ENCODE peak calls at places on chromosomes 12 and 14, in five cellular contexts. R, N, H, Z and P are unnamed samples.
A peak's percentile ranks its signal among the peaks of the same experiment; 100 is the strongest.

GRCh38 chr12:109795023-109795422 is 38.2 kb downstream of the TRPV4 start:
- DNase-seq in H (no peak), N (no peak), Z (no peak), R (peak; percentile 66), P (no peak)

GRCh38 chr14:58199726-58200479 is at the start of gene ACTR10:
- DNase-seq in H (peak; percentile 69), R (peak; percentile 56), Z (peak; percentile 83), N (peak; percentile 80), P (peak; percentile 57)

GRCh38 chr12:98635657-98636323 is 8.8 kb downstream of the IKBIP start:
- DNase-seq in H (no peak), Z (peak; percentile 12), N (no peak), R (peak; percentile 77), P (peak; percentile 81)

GRCh38 chr12:19299765-19300164 is 139.5 kb upstream of the AEBP2 start:
- DNase-seq in H (no peak), R (peak; percentile 22), N (no peak), Z (peak; percentile 29), P (peak; percentile 85)

GRCh38 chr12:25249951-25250738 is 584 bp downstream of the KRAS start:
- DNase-seq in R (peak; percentile 20), Z (peak; percentile 68), H (peak; percentile 27), N (peak; percentile 54), P (no peak)

GRCh38 chr12:56288705-56289387 is 11.3 kb downstream of the CS start:
- DNase-seq in N (no peak), Z (no peak), R (no peak), H (no peak), P (no peak)

GRCh38 chr14:24818823-24819341 is 184.9 kb upstream of the GZMB start:
- DNase-seq in N (no peak), Z (no peak), H (no peak), R (no peak), P (no peak)

GRCh38 chr12:119682635-119683340 is 14.9 kb downstream of the PRKAB1 start:
- DNase-seq in R (no peak), Z (no peak), N (no peak), H (no peak), P (no peak)

GRCh38 chr12:131578828-131579227 is 132.1 kb upstream of the SFSWAP start:
- DNase-seq in Z (no peak), R (no peak), N (no peak), H (no peak), P (no peak)

GRCh38 chr14:75456069-75457023 is 28.5 kb downstream of the JDP2 start:
- DNase-seq in N (no peak), R (no peak), Z (no peak), H (no peak), P (no peak)

GRCh38 chr12:53485955-53486729 is 13.1 kb downstream of the MAP3K12 start:
- DNase-seq in R (no peak), N (no peak), H (no peak), Z (no peak), P (no peak)

GRCh38 chr14:97802974-97803373 is 1005.8 kb downstream of the VRK1 start:
- DNase-seq in Z (no peak), R (no peak), N (no peak), H (no peak), P (no peak)

GRCh38 chr14:23613242-23614070 is 22.7 kb upstream of the DHRS2 start:
- DNase-seq in Z (no peak), H (no peak), N (no peak), R (no peak), P (no peak)

GRCh38 chr12:563250-563781 is 99.9 kb downstream of the NINJ2 start:
- DNase-seq in H (no peak), Z (no peak), N (no peak), R (no peak), P (no peak)

GRCh38 chr12:111424189-111424792 is 18.6 kb downstream of the SH2B3 start:
- DNase-seq in Z (no peak), N (no peak), H (no peak), R (no peak), P (no peak)
- H3K18ac ChIP-seq in Z (no peak overlapping the region), N (no peak overlapping the region), H (peak overlapping the region; percentile 32), R (no peak overlapping the region), P (no peak overlapping the region)

DNA sequence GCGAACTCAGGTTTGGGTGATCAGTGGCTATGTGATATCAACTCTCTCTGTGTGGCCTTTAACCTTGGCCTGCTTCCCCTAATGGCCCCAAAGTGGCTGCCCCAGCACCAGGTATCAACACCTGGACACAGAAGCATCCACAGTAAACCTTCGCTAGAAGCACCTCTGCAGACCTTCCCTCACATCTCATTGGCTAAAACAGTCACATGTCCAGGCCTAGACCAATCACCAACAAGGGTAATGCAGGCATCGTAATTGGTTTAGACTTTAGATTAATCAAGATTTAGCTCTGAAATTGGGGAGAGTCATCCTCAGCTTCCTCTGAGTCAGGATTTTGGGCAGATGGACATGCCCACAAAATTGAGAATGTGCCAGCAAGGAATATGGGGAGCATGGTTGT is 92.5 kb upstream of the MYL2 start:
- DNase-seq in Z (no peak), H (no peak), R (no peak), N (no peak), P (no peak)
- H3K4me2 ChIP-seq in Z (no peak overlapping the region), H (no peak overlapping the region), R (no peak overlapping the region), N (no peak overlapping the region), P (no peak overlapping the region)

GRCh38 chr12:115870021-115870420 is 407.5 kb downstream of the MED13L start:
- DNase-seq in Z (no peak), N (no peak), H (no peak), R (no peak), P (no peak)
- H3K18ac ChIP-seq in Z (no peak overlapping the region), N (no peak overlapping the region), H (no peak overlapping the region), R (no peak overlapping the region), P (peak overlapping the region; percentile 3)

DNA sequence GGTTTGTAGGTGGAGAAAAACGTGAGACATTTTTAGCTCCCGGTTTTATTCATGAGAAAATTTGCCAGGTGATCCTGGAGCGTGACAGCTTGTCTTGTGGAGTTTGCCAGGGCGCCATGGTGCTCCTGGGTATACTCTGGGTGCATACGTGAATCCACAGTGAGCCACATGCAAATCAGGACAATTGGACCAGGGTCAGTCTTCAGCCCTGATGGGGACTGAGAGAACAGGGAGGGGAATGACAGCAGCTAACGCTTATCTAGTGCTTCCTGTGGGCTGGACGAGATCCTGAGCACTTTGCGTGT is 118.2 kb upstream of the NCOR2 start:
- DNase-seq in Z (no peak), H (no peak), N (no peak), R (no peak), P (no peak)
- H3K4me2 ChIP-seq in Z (no peak overlapping the region), H (no peak overlapping the region), N (no peak overlapping the region), R (peak overlapping the region; percentile 95), P (no peak overlapping the region)

DNA sequence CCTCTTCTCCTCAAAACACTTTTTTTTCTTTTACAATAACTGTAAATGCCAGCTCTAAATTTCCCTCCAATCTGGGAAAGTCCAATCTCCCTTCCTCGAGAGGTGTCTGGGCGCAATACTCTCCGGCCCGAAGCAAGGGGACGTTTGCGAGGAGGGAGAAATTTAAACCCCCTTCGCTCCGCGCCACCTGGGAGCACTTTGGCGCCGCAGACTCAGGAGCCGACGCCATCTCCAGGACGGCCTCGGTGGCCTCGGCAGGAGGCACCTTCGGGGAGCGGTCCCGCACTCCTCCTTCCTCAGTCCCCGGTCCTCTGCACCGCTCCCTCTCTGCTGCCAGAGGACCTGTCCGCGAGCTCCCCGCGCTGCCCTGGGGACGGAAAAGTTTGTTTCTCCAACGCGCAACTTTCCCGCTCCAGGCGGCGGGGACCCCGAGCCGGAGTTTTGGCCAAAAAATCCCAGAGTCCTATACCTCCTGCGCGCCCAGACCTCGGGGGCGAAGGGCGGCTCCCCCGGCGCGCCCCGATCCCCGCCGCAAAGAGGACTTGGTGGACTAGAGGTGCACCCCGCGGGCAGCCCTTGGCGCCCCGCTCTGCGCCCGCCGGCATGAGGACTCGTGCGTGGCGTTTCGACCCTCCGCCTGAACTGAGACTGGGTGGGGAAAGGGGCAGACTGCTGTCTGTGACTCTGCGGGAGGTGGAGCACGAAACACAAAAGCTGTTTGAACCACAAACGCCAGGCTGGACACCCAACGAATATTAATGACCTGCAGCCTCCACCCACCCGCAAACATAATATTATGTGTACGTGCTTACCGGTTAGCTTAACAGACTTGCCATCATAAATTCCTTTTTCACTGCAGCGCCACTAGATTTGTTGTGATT is 95.1 kb upstream of the HMGA2 start:
- DNase-seq in H (peak; percentile 18), Z (peak; percentile 78), R (peak; percentile 5), N (peak; percentile 79), P (peak; percentile 14)
- H3K18ac ChIP-seq in H (peak overlapping the region; percentile 96), Z (peak overlapping the region; percentile 97), R (no peak overlapping the region), N (no peak overlapping the region), P (peak overlapping the region; percentile 58)